ENCODE peak calls at places on chromosomes 3 and 15, in eight cellular contexts. U is adrenal gland; C is activated CD8-positive, alpha-beta T cell treated with anti-CD3 and anti-CD28 coated beads for 36 hours; V is sigmoid colon; R is cardiac fibroblast; L is GM13976; S is cardiac muscle cell; Q is WTC11. Y is an unnamed sample.

GRCh38 chr3:141384157-141384556 is 15.9 kb downstream of the ZBTB38 start:
- DNase-seq in S (no peak), U (no peak), R (peak), L (no peak), V (no peak), Q (no peak), C (no peak), Y (no peak)

GRCh38 chr15:92845109-92845508 is 55.0 kb upstream of the CHD2 start:
- DNase-seq in S (no peak), R (peak), Q (no peak), C (no peak), U (no peak), L (peak), V (no peak), Y (no peak)

GRCh38 chr3:122996038-122996580 is 31.5 kb downstream of the SEMA5B start:
- DNase-seq in V (no peak), C (no peak), L (no peak), Q (no peak), S (no peak), U (no peak), R (no peak), Y (no peak)

GRCh38 chr3:104763007-104763406 is 603.7 kb upstream of the ALCAM start:
- DNase-seq in S (no peak), L (no peak), R (peak), Q (no peak), C (no peak), U (no peak), V (no peak), Y (no peak)

GRCh38 chr3:47261301-47261700 is 21.3 kb downstream of the KIF9 start:
- DNase-seq in U (no peak), Q (no peak), R (no peak), S (no peak), L (no peak), C (no peak), V (no peak), Y (no peak)

GRCh38 chr3:46523556-46523955 is 25.8 kb downstream of the RTP3 start:
- DNase-seq in R (no peak), U (no peak), S (no peak), L (no peak), Q (no peak), C (no peak), V (no peak), Y (no peak)

GRCh38 chr3:127589600-127590281 is 792 bp downstream of the TPRA1 start:
- DNase-seq in L (no peak), R (peak), S (peak), V (no peak), U (peak), C (peak), Q (peak), Y (peak)

GRCh38 chr3:149820183-149820582 is 7.2 kb downstream of the RNF13 start:
- DNase-seq in S (no peak), C (no peak), Q (no peak), L (no peak), V (no peak), U (no peak), R (no peak), Y (no peak)

GRCh38 chr3:56761887-56762605 is 39.7 kb downstream of the ARHGEF3 start:
- DNase-seq in S (no peak), C (no peak), U (no peak), R (peak), V (no peak), L (no peak), Q (no peak), Y (no peak)

GRCh38 chr15:70528270-70528706 is 235.1 kb downstream of the UACA start:
- DNase-seq in U (peak), L (peak), Q (no peak), V (no peak), S (no peak), C (peak), R (no peak), Y (no peak)

GRCh38 chr15:56215769-56216168 is 27.9 kb downstream of the RFX7 start:
- DNase-seq in C (no peak), R (peak), L (no peak), Q (no peak), S (no peak), U (no peak), V (no peak), Y (no peak)

GRCh38 chr3:55649554-55649953 is 162.4 kb upstream of the WNT5A start:
- DNase-seq in S (no peak), C (no peak), L (no peak), V (no peak), Q (no peak), R (no peak), U (no peak), Y (no peak)

GRCh38 chr3:170360476-170360875 is 3.0 kb downstream of the SKIL start:
- DNase-seq in U (no peak), L (no peak), Q (no peak), R (no peak), C (no peak), V (no peak), S (no peak), Y (no peak)

GRCh38 chr3:188133219-188133618 is 20.7 kb upstream of the LPP start:
- DNase-seq in L (no peak), Q (no peak), R (peak), C (no peak), U (no peak), V (no peak), S (no peak), Y (no peak)

GRCh38 chr15:40204100-40204499 is 34.8 kb upstream of the PAK6 start:
- DNase-seq in C (no peak), U (no peak), V (no peak), Q (no peak), S (no peak), R (no peak), L (no peak), Y (no peak)

GRCh38 chr3:176814252-176814651 is 383.0 kb downstream of the TBL1XR1 start:
- DNase-seq in S (peak), L (peak), U (peak), C (peak), V (peak), R (peak), Q (peak), Y (peak)

GRCh38 chr15:90892023-90892422 is 7.7 kb downstream of the FES start:
- DNase-seq in Q (no peak), L (no peak), R (no peak), S (no peak), U (no peak), V (no peak), C (no peak), Y (no peak)

GRCh38 chr3:42732196-42732828 is 29.7 kb upstream of the HHATL start:
- DNase-seq in U (peak), V (peak), R (no peak), Q (no peak), L (no peak), S (peak), C (no peak), Y (no peak)

GRCh38 chr3:13317596-13318320 is 102.4 kb downstream of the NUP210 start:
- DNase-seq in V (no peak), S (no peak), L (no peak), R (no peak), C (no peak), Q (no peak), U (no peak), Y (no peak)

GRCh38 chr3:4712109-4712508 is 219.0 kb downstream of the ITPR1 start:
- DNase-seq in R (peak), L (no peak), Q (no peak), C (no peak), U (no peak), V (no peak), S (no peak), Y (no peak)

GRCh38 chr15:80750591-80750990 is 28.6 kb upstream of the CEMIP start:
- DNase-seq in L (no peak), U (no peak), R (no peak), Q (no peak), V (no peak), S (no peak), C (no peak), Y (no peak)

GRCh38 chr15:56365075-56365711 is at the start of gene TEX9:
- DNase-seq in S (peak), L (peak), C (peak), U (peak), V (peak), R (peak), Q (peak), Y (peak)

GRCh38 chr3:58073315-58074125 is 65.3 kb downstream of the FLNB start:
- DNase-seq in Q (no peak), S (no peak), U (peak), C (no peak), V (peak), L (no peak), R (no peak), Y (no peak)

GRCh38 chr3:177197934-177198484 is 727 bp upstream of the TBL1XR1 start:
- DNase-seq in Q (no peak), S (no peak), V (no peak), U (no peak), R (peak), C (no peak), L (no peak), Y (no peak)

GRCh38 chr15:66743703-66744536 is 41.9 kb downstream of the SMAD6 start:
- DNase-seq in S (no peak), C (no peak), U (peak), Q (no peak), R (peak), V (peak), L (no peak), Y (no peak)

GRCh38 chr3:174862666-174863065 is 3.5 kb downstream of the NAALADL2 start:
- DNase-seq in U (no peak), V (no peak), Q (no peak), C (no peak), S (peak), L (no peak), R (no peak), Y (no peak)

GRCh38 chr3:174863488-174863887 is 4.4 kb downstream of the NAALADL2 start:
- DNase-seq in L (no peak), R (no peak), U (no peak), Q (no peak), V (no peak), S (no peak), C (no peak), Y (no peak)

GRCh38 chr3:174859756-174860155 is 622 bp downstream of the NAALADL2 start:
- DNase-seq in U (no peak), S (no peak), Q (no peak), V (no peak), L (no peak), R (no peak), C (no peak), Y (no peak)

GRCh38 chr3:174859109-174859735 is at the start of gene NAALADL2:
- DNase-seq in S (no peak), U (no peak), Q (no peak), V (no peak), R (no peak), C (no peak), L (no peak), Y (no peak)

DNA sequence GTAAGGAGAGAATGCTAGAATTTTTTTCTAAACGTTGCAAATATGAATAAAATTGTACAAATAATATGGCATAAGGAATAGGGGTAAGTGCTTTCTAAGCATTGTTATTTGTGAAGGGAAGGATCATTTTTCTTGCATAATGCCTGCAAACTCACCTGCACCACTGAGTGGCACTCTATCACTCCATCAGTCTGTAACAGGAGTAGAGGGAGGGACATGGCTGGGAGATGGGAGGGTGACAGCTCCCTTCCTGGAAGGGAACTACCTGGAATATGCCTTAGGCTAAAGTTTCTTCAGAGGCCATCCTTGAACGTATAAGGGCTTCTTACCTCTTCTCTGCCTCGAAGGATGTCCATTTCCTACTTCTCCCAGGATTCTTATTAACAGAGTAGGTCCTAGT is 3.0 kb downstream of the NAALADL2 start:
- DNase-seq in S (peak), R (peak), L (no peak), U (no peak), C (no peak), V (no peak), Q (peak), Y (no peak)
- TF ChIP-seq CTCF in S (no peak), R (no peak), L (no peak), U (no peak), C (no peak), V (no peak), Q (no peak), Y (peak)

GRCh38 chr3:160296591-160296990 is 71.4 kb downstream of the C3orf80 start:
- DNase-seq in Q (no peak), R (peak), L (no peak), U (no peak), V (no peak), C (no peak), S (peak), Y (no peak)
- TF ChIP-seq CTCF in Q (no peak), R (no peak), L (no peak), U (no peak), V (no peak), C (no peak), S (no peak), Y (no peak)

DNA sequence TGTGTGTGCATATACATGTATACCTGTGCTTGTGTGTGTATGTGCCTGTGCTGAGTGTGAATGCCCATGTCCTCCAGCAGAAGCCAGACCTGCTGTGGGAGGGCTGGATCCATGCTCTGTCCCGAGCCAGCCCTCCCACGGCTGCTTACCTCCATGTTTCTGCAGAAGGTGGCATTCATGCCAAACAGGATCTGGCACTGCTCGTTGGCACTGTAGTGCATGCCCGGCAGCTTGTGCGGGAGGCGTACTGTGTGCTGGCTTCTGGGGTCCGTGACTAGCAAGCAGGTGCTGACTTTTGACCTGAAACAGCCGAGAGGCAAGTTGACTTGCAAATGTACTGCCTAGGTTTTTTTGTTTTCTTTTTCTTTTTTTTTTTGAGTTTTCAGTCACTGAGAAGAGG is 189.3 kb downstream of the ADAMTS17 start:
- DNase-seq in C (no peak), R (no peak), Q (no peak), U (no peak), V (no peak), L (no peak), S (no peak), Y (no peak)
- TF ChIP-seq CTCF in C (no peak), R (no peak), Q (no peak), U (no peak), V (no peak), L (no peak), S (no peak), Y (no peak)

GRCh38 chr3:180600473-180600872 is 1.5 kb upstream of the TTC14 start:
- DNase-seq in Q (no peak), U (no peak), V (no peak), S (no peak), R (no peak), C (no peak), L (no peak), Y (no peak)

DNA sequence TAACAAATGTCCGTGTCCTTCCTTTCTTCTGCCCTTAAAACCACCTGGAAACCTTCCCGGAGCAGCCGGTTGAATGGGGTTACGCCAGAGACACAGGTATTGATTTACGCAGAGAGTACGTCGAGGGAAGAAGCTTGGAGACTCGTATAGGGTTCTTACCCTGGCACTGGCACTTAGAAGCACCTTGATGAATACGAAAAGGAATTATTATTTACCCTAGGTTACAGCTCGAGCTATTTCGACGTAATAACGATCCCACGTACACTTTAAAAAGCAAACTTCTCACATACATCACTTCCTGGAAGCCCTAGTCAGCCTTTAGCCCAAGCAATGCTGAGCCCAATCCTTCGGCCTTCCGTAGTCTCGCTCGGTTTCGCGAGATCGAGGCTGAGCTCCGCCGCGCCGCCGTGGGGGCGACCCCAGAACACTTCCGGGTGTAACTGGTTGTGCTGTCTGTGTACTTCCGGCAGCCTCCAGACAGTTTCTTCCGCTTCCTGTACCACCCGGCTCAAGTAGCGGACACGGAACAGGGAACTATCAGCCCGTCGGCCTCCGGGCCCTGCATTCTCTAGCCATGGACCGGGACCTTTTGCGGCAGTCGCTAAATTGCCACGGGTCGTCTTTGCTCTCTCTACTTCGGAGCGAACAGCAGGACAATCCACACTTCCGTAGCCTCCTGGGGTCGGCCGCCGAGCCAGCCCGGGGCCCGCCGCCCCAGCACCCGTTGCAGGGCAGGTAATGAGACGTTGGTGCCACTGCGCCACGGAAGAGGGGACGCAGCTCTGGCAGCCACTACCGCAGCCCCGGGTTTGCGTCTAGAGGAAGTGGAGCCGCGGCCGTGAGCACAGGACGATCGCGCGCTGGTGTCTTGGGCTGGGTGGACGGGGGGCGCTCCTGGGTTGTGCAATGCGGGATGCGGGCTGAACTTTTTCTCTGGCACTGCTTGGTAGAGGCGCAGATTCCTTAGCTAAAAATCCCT is at the start of gene TTC14:
- DNase-seq in S (peak), Q (peak), U (peak), R (peak), C (peak), L (peak), V (peak), Y (peak)
- TF ChIP-seq CTCF in S (no peak), Q (no peak), U (no peak), R (no peak), C (no peak), L (peak), V (no peak), Y (no peak)

GRCh38 chr15:68278345-68279217 is 1.0 kb downstream of the FEM1B start:
- DNase-seq in L (no peak), V (no peak), C (peak), S (peak), U (peak), Q (peak), R (peak), Y (no peak)
- TF ChIP-seq CTCF in L (peak), V (no peak), C (peak), S (peak), U (no peak), Q (no peak), R (peak), Y (no peak)

DNA sequence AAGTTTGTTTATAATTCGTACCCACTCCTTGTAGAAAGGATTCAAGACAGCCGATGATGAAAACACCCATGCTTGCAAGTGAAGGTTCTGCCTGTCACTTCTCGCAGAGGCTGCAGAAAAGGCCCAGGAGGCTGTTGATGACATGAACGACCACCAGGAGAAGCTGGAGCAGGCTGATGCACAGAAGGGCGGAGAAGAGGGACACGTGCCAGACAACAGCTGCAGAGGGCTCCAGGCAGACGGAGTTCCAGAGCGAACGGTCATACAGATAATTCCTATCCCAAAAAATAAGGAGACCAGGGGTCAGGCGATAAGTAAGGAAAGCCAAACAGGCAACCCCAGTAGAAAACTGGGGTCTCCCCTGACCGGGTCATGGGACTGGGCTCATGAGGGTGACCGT is 5.7 kb upstream of the DYNLT2B start:
- DNase-seq in V (no peak), C (no peak), R (peak), U (no peak), S (peak), Q (peak), L (no peak), Y (no peak)
- TF ChIP-seq CTCF in V (no peak), C (no peak), R (peak), U (no peak), S (peak), Q (no peak), L (no peak), Y (peak)

Y was measured in progenitor cell of endocrine pancreas.